ENCODE peak calls at places on chromosomes 6 and 20, in four cellular contexts. One of them, this sample, is unnamed.

GRCh38 chr6:154106251-154106650 is 67.2 kb downstream of the OPRM1 start:
- DNase-seq in K562: no peak
- DNase-seq in WTC11: no peak
- DNase-seq in HepG2: no peak
- DNase-seq in this sample: no peak

GRCh38 chr6:28137458-28138020 is 4.1 kb upstream of the ZKSCAN8 start:
- DNase-seq in K562: peak
- DNase-seq in WTC11: no peak
- DNase-seq in HepG2: no peak
- DNase-seq in this sample: no peak

GRCh38 chr20:36237477-36237876 is 1.2 kb downstream of the AAR2 start:
- DNase-seq in K562: no peak
- DNase-seq in WTC11: no peak
- DNase-seq in HepG2: no peak
- DNase-seq in this sample: no peak

GRCh38 chr20:53522696-53523095 is 70.9 kb downstream of the ZNF217 start:
- DNase-seq in K562: no peak
- DNase-seq in WTC11: no peak
- DNase-seq in HepG2: no peak
- DNase-seq in this sample: no peak

GRCh38 chr20:728022-728944 is 40.0 kb downstream of the SLC52A3 start:
- DNase-seq in K562: peak
- DNase-seq in WTC11: peak
- DNase-seq in HepG2: peak
- DNase-seq in this sample: peak

GRCh38 chr6:113645576-113645970 is 211.6 kb upstream of the MARCKS start:
- DNase-seq in K562: no peak
- DNase-seq in WTC11: no peak
- DNase-seq in HepG2: peak
- DNase-seq in this sample: no peak

GRCh38 chr6:63565727-63566625 is 6.3 kb upstream of the LOC128125822 start:
- DNase-seq in K562: no peak
- DNase-seq in WTC11: no peak
- DNase-seq in HepG2: no peak
- DNase-seq in this sample: no peak

GRCh38 chr20:12847862-12848261 is 160.9 kb upstream of the SPTLC3 start:
- DNase-seq in K562: no peak
- DNase-seq in WTC11: no peak
- DNase-seq in HepG2: peak
- DNase-seq in this sample: no peak

GRCh38 chr6:166949533-166950442 is 6.6 kb downstream of the RNASET2 start:
- DNase-seq in K562: no peak
- DNase-seq in WTC11: peak
- DNase-seq in HepG2: no peak
- DNase-seq in this sample: no peak
- TF ChIP-seq FOXJ3 in K562: no peak
- TF ChIP-seq FOXJ3 in WTC11: no peak
- TF ChIP-seq FOXJ3 in HepG2: no peak
- TF ChIP-seq FOXJ3 in this sample: no peak

DNA sequence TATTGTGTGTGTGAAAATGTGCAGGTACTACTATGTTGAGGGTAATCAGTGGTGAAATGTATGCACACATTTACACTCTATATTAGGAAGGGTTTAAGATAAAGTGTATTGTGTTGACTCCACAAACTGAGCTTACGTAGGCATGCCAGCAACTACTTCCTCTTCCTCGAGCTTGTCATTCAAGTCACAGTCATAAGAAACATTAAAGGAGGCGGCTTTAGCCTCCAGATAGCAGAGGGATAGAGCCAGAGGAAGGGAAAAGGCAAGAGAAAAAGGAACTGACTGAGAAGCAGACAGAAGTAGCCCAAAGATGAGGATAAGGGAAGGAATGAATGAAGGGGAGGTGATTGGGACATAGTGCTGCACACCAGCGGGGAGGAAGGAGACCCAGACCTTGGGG is 55.2 kb downstream of the SMLR1 start:
- DNase-seq in K562: no peak
- DNase-seq in WTC11: no peak
- DNase-seq in HepG2: no peak
- DNase-seq in this sample: no peak
- TF ChIP-seq FOXJ3 in K562: no peak
- TF ChIP-seq FOXJ3 in WTC11: no peak
- TF ChIP-seq FOXJ3 in HepG2: no peak
- TF ChIP-seq FOXJ3 in this sample: no peak

DNA sequence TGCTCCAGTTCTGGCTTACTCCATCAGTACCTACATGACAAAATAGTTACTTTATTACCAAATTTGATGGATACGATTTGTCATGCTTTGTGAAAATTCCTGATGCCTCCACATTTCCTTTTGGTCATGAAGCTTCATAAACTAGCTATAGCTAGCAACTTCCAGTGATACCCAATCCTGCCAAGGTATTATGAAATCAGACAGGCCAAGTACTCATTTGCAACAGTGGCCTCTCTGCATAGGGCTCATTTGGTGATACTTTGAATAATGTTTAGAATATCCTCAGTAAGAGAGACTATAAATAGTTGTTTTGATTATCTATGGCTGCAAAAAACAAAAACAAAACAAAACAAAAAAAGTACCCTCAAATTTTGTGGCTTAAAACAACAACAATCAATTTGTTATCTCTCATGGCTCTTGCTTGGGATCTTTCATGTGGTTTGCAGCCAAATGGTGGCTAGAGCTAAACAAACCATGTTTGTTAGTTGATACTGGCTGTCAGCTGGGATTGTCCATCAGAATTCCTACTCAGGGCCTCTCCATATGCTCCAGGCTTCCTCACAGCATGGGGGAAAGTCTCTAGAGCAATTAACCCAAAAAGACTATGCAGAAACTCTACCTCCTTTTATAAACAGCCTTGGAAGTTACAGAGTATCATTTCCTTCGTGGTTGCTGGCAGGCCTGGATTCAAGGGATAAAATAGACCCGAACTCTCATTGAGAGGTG is 10.1 kb upstream of the PRL start:
- DNase-seq in K562: no peak
- DNase-seq in WTC11: no peak
- DNase-seq in HepG2: no peak
- DNase-seq in this sample: no peak
- TF ChIP-seq FOXJ3 in K562: no peak
- TF ChIP-seq FOXJ3 in WTC11: no peak
- TF ChIP-seq FOXJ3 in HepG2: no peak
- TF ChIP-seq FOXJ3 in this sample: no peak

GRCh38 chr6:107764684-107765460 is 59.2 kb downstream of the SCML4 start:
- DNase-seq in K562: no peak
- DNase-seq in WTC11: no peak
- DNase-seq in HepG2: no peak
- DNase-seq in this sample: no peak

GRCh38 chr6:107768044-107768443 is 56.1 kb downstream of the SCML4 start:
- DNase-seq in K562: no peak
- DNase-seq in WTC11: no peak
- DNase-seq in HepG2: no peak
- DNase-seq in this sample: no peak

GRCh38 chr6:107767637-107768036 is 56.5 kb downstream of the SCML4 start:
- DNase-seq in K562: no peak
- DNase-seq in WTC11: no peak
- DNase-seq in HepG2: no peak
- DNase-seq in this sample: no peak

GRCh38 chr6:107763959-107764358 is 60.2 kb downstream of the SCML4 start:
- DNase-seq in K562: no peak
- DNase-seq in WTC11: no peak
- DNase-seq in HepG2: no peak
- DNase-seq in this sample: no peak

GRCh38 chr6:107769053-107769658 is 55.0 kb downstream of the SCML4 start:
- DNase-seq in K562: no peak
- DNase-seq in WTC11: no peak
- DNase-seq in HepG2: peak
- DNase-seq in this sample: no peak
- TF ChIP-seq FOXJ3 in K562: no peak
- TF ChIP-seq FOXJ3 in WTC11: no peak
- TF ChIP-seq FOXJ3 in HepG2: no peak
- TF ChIP-seq FOXJ3 in this sample: no peak

GRCh38 chr6:130457605-130458004 is 91.8 kb downstream of the TMEM200A start:
- DNase-seq in K562: no peak
- DNase-seq in WTC11: no peak
- DNase-seq in HepG2: no peak
- DNase-seq in this sample: no peak

GRCh38 chr6:130447374-130447773 is 81.6 kb downstream of the TMEM200A start:
- DNase-seq in K562: no peak
- DNase-seq in WTC11: no peak
- DNase-seq in HepG2: no peak
- DNase-seq in this sample: no peak

GRCh38 chr6:130452336-130452735 is 86.5 kb downstream of the TMEM200A start:
- DNase-seq in K562: no peak
- DNase-seq in WTC11: no peak
- DNase-seq in HepG2: no peak
- DNase-seq in this sample: no peak

GRCh38 chr6:130453230-130453629 is 87.4 kb downstream of the TMEM200A start:
- DNase-seq in K562: no peak
- DNase-seq in WTC11: no peak
- DNase-seq in HepG2: no peak
- DNase-seq in this sample: no peak
- TF ChIP-seq FOXJ3 in K562: no peak
- TF ChIP-seq FOXJ3 in WTC11: no peak
- TF ChIP-seq FOXJ3 in HepG2: no peak
- TF ChIP-seq FOXJ3 in this sample: no peak

DNA sequence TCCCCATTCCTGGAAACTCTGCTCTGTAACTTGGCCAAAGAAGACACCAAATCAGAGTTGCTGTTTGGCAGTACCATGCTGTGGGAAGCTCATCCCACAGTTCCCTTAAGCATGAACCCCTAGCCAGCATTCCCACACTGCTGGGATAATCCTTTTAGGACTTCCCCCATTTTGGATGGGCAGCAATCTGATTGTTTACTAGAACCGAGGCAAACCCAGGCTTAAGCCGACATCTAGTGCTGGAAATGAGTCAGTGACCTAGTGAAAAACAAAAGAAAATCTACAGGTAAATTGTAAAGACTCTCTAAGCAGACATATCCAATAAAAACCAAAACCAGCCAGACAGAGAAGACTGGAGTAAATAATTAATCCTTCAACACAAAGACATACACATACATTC is 5.2 kb downstream of the DNAH8 start:
- DNase-seq in K562: no peak
- DNase-seq in WTC11: no peak
- DNase-seq in HepG2: peak
- DNase-seq in this sample: no peak
- TF ChIP-seq FOXJ3 in K562: no peak
- TF ChIP-seq FOXJ3 in WTC11: no peak
- TF ChIP-seq FOXJ3 in HepG2: no peak
- TF ChIP-seq FOXJ3 in this sample: no peak